ENCODE peak calls at places on chromosomes 5 and 9, in four cellular contexts. M is nucleus accumbens, T is NCI-H510A treated with DMSO at 0.1 percent for 48 hours, Q is testis. I is an unnamed sample.

GRCh38 chr5:147949711-147950573 is 43.6 kb upstream of the C5orf46 start:
- DNase-seq in Q (no peak), T (peak), M (no peak), I (peak)

GRCh38 chr9:73039253-73039915 is 86.5 kb upstream of the ALDH1A1 start:
- DNase-seq in T (no peak), Q (peak), M (no peak), I (no peak)

GRCh38 chr9:111605041-111605559 is 5.7 kb upstream of the PTGR1 start:
- DNase-seq in Q (no peak), M (no peak), T (no peak), I (no peak)

GRCh38 chr9:96617439-96618185 is 2.0 kb downstream of the CDC14B start:
- DNase-seq in M (peak), Q (no peak), T (no peak), I (no peak)

GRCh38 chr9:21027295-21027694 is 4.1 kb downstream of the HACD4 start:
- DNase-seq in T (no peak), M (no peak), Q (no peak), I (no peak)

GRCh38 chr5:88288798-88289197 is 20.2 kb upstream of the TMEM161B start:
- DNase-seq in T (no peak), Q (no peak), M (no peak), I (no peak)

GRCh38 chr9:30280229-30280900 is 2104.1 kb upstream of the ACO1 start:
- DNase-seq in Q (no peak), M (no peak), T (no peak), I (no peak)

GRCh38 chr5:142439208-142439607 is 114.4 kb upstream of the SPRY4 start:
- DNase-seq in T (no peak), Q (no peak), M (no peak), I (no peak)

GRCh38 chr9:96022445-96023031 is 147.0 kb downstream of the ERCC6L2 start:
- DNase-seq in M (no peak), T (no peak), Q (peak), I (no peak)

GRCh38 chr5:2432070-2432920 is 319.2 kb downstream of the IRX2 start:
- DNase-seq in Q (no peak), M (no peak), T (no peak), I (no peak)

GRCh38 chr5:122940890-122941289 is 95.5 kb downstream of the SNX24 start:
- DNase-seq in T (peak), Q (no peak), M (no peak), I (no peak)

GRCh38 chr5:23445573-23445972 is 61.8 kb upstream of the PRDM9 start:
- DNase-seq in T (no peak), Q (no peak), M (no peak), I (no peak)

GRCh38 chr9:122206118-122207046 is 22.4 kb downstream of the LHX6 start:
- DNase-seq in T (no peak), Q (no peak), M (no peak), I (no peak)

GRCh38 chr9:126700296-126700695 is 86.6 kb downstream of the LMX1B start:
- DNase-seq in T (no peak), Q (no peak), M (no peak), I (no peak)

GRCh38 chr5:72154076-72154756 is 46.9 kb downstream of the MAP1B start:
- DNase-seq in M (no peak), Q (no peak), T (peak), I (no peak)

GRCh38 chr5:53430618-53431252 is 49.7 kb upstream of the FST start:
- DNase-seq in Q (no peak), T (no peak), M (no peak), I (no peak)

GRCh38 chr5:160539431-160539830 is 117.8 kb downstream of the PTTG1 start:
- DNase-seq in Q (no peak), T (no peak), M (no peak), I (no peak)

GRCh38 chr9:101691657-101692056 is 46.8 kb downstream of the GRIN3A start:
- DNase-seq in M (no peak), T (no peak), Q (no peak), I (no peak)

I was measured in NCI-H345.